ENCODE peak calls at places on chromosomes 2 and 18, in nine cellular contexts. One of them, this sample, is unnamed.

GRCh38 chr18:4358618-4359017 is 96.5 kb downstream of the DLGAP1 start:
- DNase-seq in glomerular endothelial cell: no peak
- DNase-seq in activated T-helper 2 cell treated with anti-CD3 and anti-CD28 coated beads, Interferon-gamma antibody, Interleukin-2, Interleukin-4, amounts not matched to agents 10 μg/mL and 5 μg/mL and 100 μg/mL, durations not matched to agents 14 hours and 24 hours and 36 hours: no peak
- DNase-seq in HTR-8/SVneo: no peak
- DNase-seq in stimulated activated CD8-positive, alpha-beta memory T cell treated with anti-CD3 and anti-CD28 coated beads, Interleukin-4, amount 100 ng/mL, for 4 hours: no peak
- DNase-seq in MCF 10A: no peak
- DNase-seq in HuH-7.5: no peak
- DNase-seq in M059J: no peak
- DNase-seq in amniotic stem cell: no peak
- DNase-seq in this sample: peak

GRCh38 chr18:1053654-1054315 is 149.1 kb downstream of the ADCYAP1 start:
- DNase-seq in glomerular endothelial cell: no peak
- DNase-seq in activated T-helper 2 cell treated with anti-CD3 and anti-CD28 coated beads, Interferon-gamma antibody, Interleukin-2, Interleukin-4, amounts not matched to agents 10 μg/mL and 5 μg/mL and 100 μg/mL, durations not matched to agents 14 hours and 24 hours and 36 hours: no peak
- DNase-seq in HTR-8/SVneo: no peak
- DNase-seq in stimulated activated CD8-positive, alpha-beta memory T cell treated with anti-CD3 and anti-CD28 coated beads, Interleukin-4, amount 100 ng/mL, for 4 hours: no peak
- DNase-seq in MCF 10A: no peak
- DNase-seq in HuH-7.5: no peak
- DNase-seq in M059J: peak
- DNase-seq in amniotic stem cell: no peak
- DNase-seq in this sample: no peak

GRCh38 chr2:240561325-240561971 is 1.3 kb downstream of the DUSP28 start:
- DNase-seq in glomerular endothelial cell: no peak
- DNase-seq in activated T-helper 2 cell treated with anti-CD3 and anti-CD28 coated beads, Interferon-gamma antibody, Interleukin-2, Interleukin-4, amounts not matched to agents 10 μg/mL and 5 μg/mL and 100 μg/mL, durations not matched to agents 14 hours and 24 hours and 36 hours: peak
- DNase-seq in HTR-8/SVneo: no peak
- DNase-seq in stimulated activated CD8-positive, alpha-beta memory T cell treated with anti-CD3 and anti-CD28 coated beads, Interleukin-4, amount 100 ng/mL, for 4 hours: no peak
- DNase-seq in MCF 10A: peak
- DNase-seq in HuH-7.5: no peak
- DNase-seq in M059J: peak
- DNase-seq in amniotic stem cell: peak
- DNase-seq in this sample: no peak

GRCh38 chr2:66490588-66491001 is 55.7 kb downstream of the MEIS1 start:
- DNase-seq in glomerular endothelial cell: no peak
- DNase-seq in activated T-helper 2 cell treated with anti-CD3 and anti-CD28 coated beads, Interferon-gamma antibody, Interleukin-2, Interleukin-4, amounts not matched to agents 10 μg/mL and 5 μg/mL and 100 μg/mL, durations not matched to agents 14 hours and 24 hours and 36 hours: no peak
- DNase-seq in HTR-8/SVneo: peak
- DNase-seq in stimulated activated CD8-positive, alpha-beta memory T cell treated with anti-CD3 and anti-CD28 coated beads, Interleukin-4, amount 100 ng/mL, for 4 hours: no peak
- DNase-seq in MCF 10A: no peak
- DNase-seq in HuH-7.5: no peak
- DNase-seq in M059J: peak
- DNase-seq in amniotic stem cell: no peak
- DNase-seq in this sample: no peak

GRCh38 chr18:26159353-26159752 is 25.7 kb downstream of the PSMA8 start:
- DNase-seq in glomerular endothelial cell: no peak
- DNase-seq in activated T-helper 2 cell treated with anti-CD3 and anti-CD28 coated beads, Interferon-gamma antibody, Interleukin-2, Interleukin-4, amounts not matched to agents 10 μg/mL and 5 μg/mL and 100 μg/mL, durations not matched to agents 14 hours and 24 hours and 36 hours: no peak
- DNase-seq in HTR-8/SVneo: peak
- DNase-seq in stimulated activated CD8-positive, alpha-beta memory T cell treated with anti-CD3 and anti-CD28 coated beads, Interleukin-4, amount 100 ng/mL, for 4 hours: no peak
- DNase-seq in MCF 10A: peak
- DNase-seq in HuH-7.5: no peak
- DNase-seq in M059J: peak
- DNase-seq in amniotic stem cell: no peak
- DNase-seq in this sample: no peak

GRCh38 chr2:105557515-105557914 is 158.7 kb upstream of the FHL2 start:
- DNase-seq in glomerular endothelial cell: no peak
- DNase-seq in activated T-helper 2 cell treated with anti-CD3 and anti-CD28 coated beads, Interferon-gamma antibody, Interleukin-2, Interleukin-4, amounts not matched to agents 10 μg/mL and 5 μg/mL and 100 μg/mL, durations not matched to agents 14 hours and 24 hours and 36 hours: no peak
- DNase-seq in HTR-8/SVneo: no peak
- DNase-seq in stimulated activated CD8-positive, alpha-beta memory T cell treated with anti-CD3 and anti-CD28 coated beads, Interleukin-4, amount 100 ng/mL, for 4 hours: no peak
- DNase-seq in MCF 10A: no peak
- DNase-seq in HuH-7.5: no peak
- DNase-seq in M059J: no peak
- DNase-seq in amniotic stem cell: no peak
- DNase-seq in this sample: no peak

GRCh38 chr2:69018629-69019227 is 5.7 kb downstream of the ANTXR1 start:
- DNase-seq in glomerular endothelial cell: no peak
- DNase-seq in activated T-helper 2 cell treated with anti-CD3 and anti-CD28 coated beads, Interferon-gamma antibody, Interleukin-2, Interleukin-4, amounts not matched to agents 10 μg/mL and 5 μg/mL and 100 μg/mL, durations not matched to agents 14 hours and 24 hours and 36 hours: no peak
- DNase-seq in HTR-8/SVneo: no peak
- DNase-seq in stimulated activated CD8-positive, alpha-beta memory T cell treated with anti-CD3 and anti-CD28 coated beads, Interleukin-4, amount 100 ng/mL, for 4 hours: no peak
- DNase-seq in MCF 10A: no peak
- DNase-seq in HuH-7.5: no peak
- DNase-seq in M059J: no peak
- DNase-seq in amniotic stem cell: no peak
- DNase-seq in this sample: no peak

GRCh38 chr2:20138696-20139095 is 86.2 kb downstream of the SDC1 start:
- DNase-seq in glomerular endothelial cell: no peak
- DNase-seq in activated T-helper 2 cell treated with anti-CD3 and anti-CD28 coated beads, Interferon-gamma antibody, Interleukin-2, Interleukin-4, amounts not matched to agents 10 μg/mL and 5 μg/mL and 100 μg/mL, durations not matched to agents 14 hours and 24 hours and 36 hours: no peak
- DNase-seq in HTR-8/SVneo: no peak
- DNase-seq in stimulated activated CD8-positive, alpha-beta memory T cell treated with anti-CD3 and anti-CD28 coated beads, Interleukin-4, amount 100 ng/mL, for 4 hours: no peak
- DNase-seq in MCF 10A: no peak
- DNase-seq in HuH-7.5: no peak
- DNase-seq in M059J: no peak
- DNase-seq in amniotic stem cell: no peak
- DNase-seq in this sample: no peak

GRCh38 chr2:134099273-134099672 is 154.6 kb upstream of the MGAT5 start:
- DNase-seq in glomerular endothelial cell: no peak
- DNase-seq in activated T-helper 2 cell treated with anti-CD3 and anti-CD28 coated beads, Interferon-gamma antibody, Interleukin-2, Interleukin-4, amounts not matched to agents 10 μg/mL and 5 μg/mL and 100 μg/mL, durations not matched to agents 14 hours and 24 hours and 36 hours: no peak
- DNase-seq in HTR-8/SVneo: no peak
- DNase-seq in stimulated activated CD8-positive, alpha-beta memory T cell treated with anti-CD3 and anti-CD28 coated beads, Interleukin-4, amount 100 ng/mL, for 4 hours: no peak
- DNase-seq in MCF 10A: no peak
- DNase-seq in HuH-7.5: no peak
- DNase-seq in M059J: no peak
- DNase-seq in amniotic stem cell: no peak
- DNase-seq in this sample: no peak

GRCh38 chr2:201260302-201260800 is at the start of gene CASP8:
- DNase-seq in glomerular endothelial cell: no peak
- DNase-seq in activated T-helper 2 cell treated with anti-CD3 and anti-CD28 coated beads, Interferon-gamma antibody, Interleukin-2, Interleukin-4, amounts not matched to agents 10 μg/mL and 5 μg/mL and 100 μg/mL, durations not matched to agents 14 hours and 24 hours and 36 hours: peak
- DNase-seq in HTR-8/SVneo: peak
- DNase-seq in stimulated activated CD8-positive, alpha-beta memory T cell treated with anti-CD3 and anti-CD28 coated beads, Interleukin-4, amount 100 ng/mL, for 4 hours: peak
- DNase-seq in MCF 10A: peak
- DNase-seq in HuH-7.5: no peak
- DNase-seq in M059J: peak
- DNase-seq in amniotic stem cell: no peak
- DNase-seq in this sample: no peak

GRCh38 chr18:34901299-34901698 is 139.9 kb upstream of the MAPRE2 start:
- DNase-seq in glomerular endothelial cell: no peak
- DNase-seq in activated T-helper 2 cell treated with anti-CD3 and anti-CD28 coated beads, Interferon-gamma antibody, Interleukin-2, Interleukin-4, amounts not matched to agents 10 μg/mL and 5 μg/mL and 100 μg/mL, durations not matched to agents 14 hours and 24 hours and 36 hours: no peak
- DNase-seq in HTR-8/SVneo: no peak
- DNase-seq in stimulated activated CD8-positive, alpha-beta memory T cell treated with anti-CD3 and anti-CD28 coated beads, Interleukin-4, amount 100 ng/mL, for 4 hours: no peak
- DNase-seq in MCF 10A: no peak
- DNase-seq in HuH-7.5: no peak
- DNase-seq in M059J: no peak
- DNase-seq in amniotic stem cell: no peak
- DNase-seq in this sample: no peak

GRCh38 chr2:199684168-199684567 is 166.8 kb downstream of the FTCDNL1 start:
- DNase-seq in glomerular endothelial cell: no peak
- DNase-seq in activated T-helper 2 cell treated with anti-CD3 and anti-CD28 coated beads, Interferon-gamma antibody, Interleukin-2, Interleukin-4, amounts not matched to agents 10 μg/mL and 5 μg/mL and 100 μg/mL, durations not matched to agents 14 hours and 24 hours and 36 hours: no peak
- DNase-seq in HTR-8/SVneo: no peak
- DNase-seq in stimulated activated CD8-positive, alpha-beta memory T cell treated with anti-CD3 and anti-CD28 coated beads, Interleukin-4, amount 100 ng/mL, for 4 hours: no peak
- DNase-seq in MCF 10A: no peak
- DNase-seq in HuH-7.5: no peak
- DNase-seq in M059J: no peak
- DNase-seq in amniotic stem cell: no peak
- DNase-seq in this sample: no peak

GRCh38 chr2:29332540-29332939 is 217.3 kb downstream of the CLIP4 start:
- DNase-seq in glomerular endothelial cell: no peak
- DNase-seq in activated T-helper 2 cell treated with anti-CD3 and anti-CD28 coated beads, Interferon-gamma antibody, Interleukin-2, Interleukin-4, amounts not matched to agents 10 μg/mL and 5 μg/mL and 100 μg/mL, durations not matched to agents 14 hours and 24 hours and 36 hours: no peak
- DNase-seq in HTR-8/SVneo: no peak
- DNase-seq in stimulated activated CD8-positive, alpha-beta memory T cell treated with anti-CD3 and anti-CD28 coated beads, Interleukin-4, amount 100 ng/mL, for 4 hours: no peak
- DNase-seq in MCF 10A: no peak
- DNase-seq in HuH-7.5: no peak
- DNase-seq in M059J: no peak
- DNase-seq in amniotic stem cell: no peak
- DNase-seq in this sample: no peak

GRCh38 chr2:101971836-101972235 is 19.9 kb upstream of the IL1R2 start:
- DNase-seq in glomerular endothelial cell: no peak
- DNase-seq in activated T-helper 2 cell treated with anti-CD3 and anti-CD28 coated beads, Interferon-gamma antibody, Interleukin-2, Interleukin-4, amounts not matched to agents 10 μg/mL and 5 μg/mL and 100 μg/mL, durations not matched to agents 14 hours and 24 hours and 36 hours: no peak
- DNase-seq in HTR-8/SVneo: no peak
- DNase-seq in stimulated activated CD8-positive, alpha-beta memory T cell treated with anti-CD3 and anti-CD28 coated beads, Interleukin-4, amount 100 ng/mL, for 4 hours: no peak
- DNase-seq in MCF 10A: no peak
- DNase-seq in HuH-7.5: no peak
- DNase-seq in M059J: no peak
- DNase-seq in amniotic stem cell: no peak
- DNase-seq in this sample: no peak

GRCh38 chr2:136407113-136407951 is 289.4 kb upstream of the CXCR4 start:
- DNase-seq in glomerular endothelial cell: no peak
- DNase-seq in activated T-helper 2 cell treated with anti-CD3 and anti-CD28 coated beads, Interferon-gamma antibody, Interleukin-2, Interleukin-4, amounts not matched to agents 10 μg/mL and 5 μg/mL and 100 μg/mL, durations not matched to agents 14 hours and 24 hours and 36 hours: no peak
- DNase-seq in HTR-8/SVneo: no peak
- DNase-seq in stimulated activated CD8-positive, alpha-beta memory T cell treated with anti-CD3 and anti-CD28 coated beads, Interleukin-4, amount 100 ng/mL, for 4 hours: no peak
- DNase-seq in MCF 10A: no peak
- DNase-seq in HuH-7.5: no peak
- DNase-seq in M059J: no peak
- DNase-seq in amniotic stem cell: no peak
- DNase-seq in this sample: peak

GRCh38 chr2:85971369-85971768 is 82.6 kb upstream of the ST3GAL5 start:
- DNase-seq in glomerular endothelial cell: no peak
- DNase-seq in activated T-helper 2 cell treated with anti-CD3 and anti-CD28 coated beads, Interferon-gamma antibody, Interleukin-2, Interleukin-4, amounts not matched to agents 10 μg/mL and 5 μg/mL and 100 μg/mL, durations not matched to agents 14 hours and 24 hours and 36 hours: no peak
- DNase-seq in HTR-8/SVneo: no peak
- DNase-seq in stimulated activated CD8-positive, alpha-beta memory T cell treated with anti-CD3 and anti-CD28 coated beads, Interleukin-4, amount 100 ng/mL, for 4 hours: no peak
- DNase-seq in MCF 10A: no peak
- DNase-seq in HuH-7.5: no peak
- DNase-seq in M059J: peak
- DNase-seq in amniotic stem cell: peak
- DNase-seq in this sample: no peak

GRCh38 chr2:179454443-179455218 is 190.0 kb upstream of the SESTD1 start:
- DNase-seq in glomerular endothelial cell: peak
- DNase-seq in activated T-helper 2 cell treated with anti-CD3 and anti-CD28 coated beads, Interferon-gamma antibody, Interleukin-2, Interleukin-4, amounts not matched to agents 10 μg/mL and 5 μg/mL and 100 μg/mL, durations not matched to agents 14 hours and 24 hours and 36 hours: no peak
- DNase-seq in HTR-8/SVneo: peak
- DNase-seq in stimulated activated CD8-positive, alpha-beta memory T cell treated with anti-CD3 and anti-CD28 coated beads, Interleukin-4, amount 100 ng/mL, for 4 hours: no peak
- DNase-seq in MCF 10A: peak
- DNase-seq in HuH-7.5: no peak
- DNase-seq in M059J: peak
- DNase-seq in amniotic stem cell: peak
- DNase-seq in this sample: no peak

GRCh38 chr18:75200644-75201272 is 8.2 kb downstream of the PTGR3 start:
- DNase-seq in glomerular endothelial cell: no peak
- DNase-seq in activated T-helper 2 cell treated with anti-CD3 and anti-CD28 coated beads, Interferon-gamma antibody, Interleukin-2, Interleukin-4, amounts not matched to agents 10 μg/mL and 5 μg/mL and 100 μg/mL, durations not matched to agents 14 hours and 24 hours and 36 hours: no peak
- DNase-seq in HTR-8/SVneo: no peak
- DNase-seq in stimulated activated CD8-positive, alpha-beta memory T cell treated with anti-CD3 and anti-CD28 coated beads, Interleukin-4, amount 100 ng/mL, for 4 hours: no peak
- DNase-seq in MCF 10A: no peak
- DNase-seq in HuH-7.5: no peak
- DNase-seq in M059J: no peak
- DNase-seq in amniotic stem cell: no peak
- DNase-seq in this sample: no peak